ENCODE peak calls at places on chromosomes 1 and 21, in five cellular contexts. Q is cardiac muscle cell, Y is Ammon's horn, D is AG04450, U is HS-5. S is an unnamed sample.

GRCh38 chr1:162088281-162088969 is 18.9 kb downstream of the NOS1AP start:
- DNase-seq in Q (no peak), Y (no peak), D (no peak), U (no peak), S (no peak)

GRCh38 chr1:198858026-198858425 is 219.2 kb downstream of the PTPRC start:
- DNase-seq in Q (no peak), Y (no peak), D (no peak), U (no peak), S (no peak)

GRCh38 chr21:46156678-46157077 is 1.3 kb upstream of the FTCD start:
- DNase-seq in Q (no peak), Y (no peak), D (no peak), U (no peak), S (no peak)

GRCh38 chr1:202615501-202616354 is 94.5 kb downstream of the SYT2 start:
- DNase-seq in Q (peak), Y (peak), D (no peak), U (no peak), S (no peak)

GRCh38 chr1:43747736-43748135 is 40.4 kb downstream of the ST3GAL3 start:
- DNase-seq in Q (no peak), Y (no peak), D (no peak), U (no peak), S (no peak)

GRCh38 chr1:84862810-84863251 is 30.2 kb downstream of the LPAR3 start:
- DNase-seq in Q (no peak), Y (no peak), D (no peak), U (no peak), S (no peak)

GRCh38 chr1:201353186-201353940 is 24.1 kb downstream of the TNNT2 start:
- DNase-seq in Q (peak), Y (no peak), D (no peak), U (no peak), S (no peak)

GRCh38 chr21:15293251-15293650 is 228.5 kb upstream of the NRIP1 start:
- DNase-seq in Q (peak), Y (no peak), D (peak), U (peak), S (peak)

GRCh38 chr1:174999926-175000696 is at the start of gene CACYBP:
- DNase-seq in Q (peak), Y (peak), D (no peak), U (no peak), S (no peak)

GRCh38 chr1:10599194-10599861 is 124.6 kb downstream of the PEX14 start:
- DNase-seq in Q (no peak), Y (no peak), D (peak), U (peak), S (peak)

GRCh38 chr1:7535934-7536878 is 234.9 kb upstream of the VAMP3 start:
- DNase-seq in Q (no peak), Y (no peak), D (no peak), U (no peak), S (no peak)

GRCh38 chr1:183840140-183840539 is 35.2 kb downstream of the RGL1 start:
- DNase-seq in Q (no peak), Y (no peak), D (no peak), U (no peak), S (no peak)

GRCh38 chr1:215507119-215507518 is 60.0 kb upstream of the KCTD3 start:
- DNase-seq in Q (no peak), Y (no peak), D (no peak), U (no peak), S (no peak)

S was measured in AG04449.